ENCODE peak calls at places on chromosomes 2 and 18, in four cellular contexts. M, S, J and X are unnamed samples.

GRCh38 chr2:55361465-55362189 is 58.0 kb downstream of the CCDC88A start:
- DNase-seq in J (no peak), M (no peak), S (no peak), X (no peak)

GRCh38 chr2:139763705-139764104 is 983.5 kb upstream of the NXPH2 start:
- DNase-seq in J (no peak), S (no peak), M (no peak), X (no peak)

GRCh38 chr2:26687785-26688184 is 4.7 kb upstream of the KCNK3 start:
- DNase-seq in S (peak), J (no peak), M (no peak), X (no peak)

GRCh38 chr2:203670939-203671338 is 35.5 kb upstream of the CD28 start:
- DNase-seq in S (no peak), J (no peak), M (no peak), X (no peak)

GRCh38 chr2:65077898-65078297 is 21.7 kb downstream of the CEP68 start:
- DNase-seq in J (no peak), M (no peak), S (no peak), X (no peak)

GRCh38 chr2:121479882-121480522 is 50.7 kb upstream of the RNU4ATAC start:
- DNase-seq in S (no peak), J (no peak), M (no peak), X (no peak)

GRCh38 chr2:6139916-6140315 is 447.7 kb downstream of the SOX11 start:
- DNase-seq in J (no peak), M (no peak), S (no peak), X (no peak)

GRCh38 chr2:118851650-118852049 is 4.2 kb upstream of the EN1 start:
- DNase-seq in S (peak), M (no peak), J (no peak), X (no peak)

GRCh38 chr2:190912731-190913130 is 32.1 kb downstream of the GLS start:
- DNase-seq in M (no peak), J (peak), S (no peak), X (no peak)

GRCh38 chr2:182647499-182647787 is 68.6 kb upstream of the DNAJC10 start:
- DNase-seq in J (no peak), S (no peak), M (no peak), X (no peak)

GRCh38 chr2:62654423-62654791 is 51.1 kb upstream of the EHBP1 start:
- DNase-seq in J (peak), S (no peak), M (no peak), X (peak)

GRCh38 chr18:76487782-76488181 is 7.3 kb downstream of the ZNF516 start:
- DNase-seq in S (no peak), J (no peak), M (no peak), X (no peak)

GRCh38 chr18:55861266-55861665 is 273.3 kb upstream of the TCF4 start:
- DNase-seq in M (no peak), J (no peak), S (no peak), X (no peak)

GRCh38 chr2:180743412-180743811 is 237.0 kb upstream of the UBE2E3 start:
- DNase-seq in M (no peak), J (no peak), S (no peak), X (no peak)

GRCh38 chr2:162234620-162235462 is 8.4 kb downstream of the FAP start:
- DNase-seq in M (no peak), J (no peak), S (no peak), X (no peak)

GRCh38 chr2:55460562-55460961 is 40.9 kb upstream of the CCDC88A start:
- DNase-seq in S (no peak), J (no peak), M (no peak), X (peak)

GRCh38 chr2:215880970-215881369 is 132.4 kb downstream of the MREG start:
- DNase-seq in S (no peak), M (no peak), J (no peak), X (no peak)

GRCh38 chr2:29123584-29124349 is 8.6 kb downstream of the CLIP4 start:
- DNase-seq in J (peak), S (no peak), M (no peak), X (no peak)

GRCh38 chr2:218291934-218292699 is at the start of gene TMBIM1:
- DNase-seq in S (peak), J (no peak), M (peak), X (no peak)

GRCh38 chr2:6310186-6310909 is 555.4 kb downstream of the CMPK2 start:
- DNase-seq in J (no peak), M (no peak), S (no peak), X (no peak)

GRCh38 chr2:6177796-6178195 is 485.6 kb downstream of the SOX11 start:
- DNase-seq in J (no peak), S (no peak), M (no peak), X (no peak)

GRCh38 chr18:23835076-23835475 is 145.8 kb downstream of the LAMA3 start:
- DNase-seq in S (no peak), M (no peak), J (no peak), X (no peak)

GRCh38 chr2:49583010-49583409 is 428.7 kb upstream of the FSHR start:
- DNase-seq in J (no peak), M (no peak), S (no peak), X (no peak)

GRCh38 chr2:228747478-228747877 is 523.6 kb downstream of the PID1 start:
- DNase-seq in J (no peak), S (no peak), M (no peak), X (no peak)

GRCh38 chr2:63735263-63735662 is 106.4 kb upstream of the UGP2 start:
- DNase-seq in M (no peak), S (no peak), J (no peak), X (no peak)

GRCh38 chr2:18915227-18915626 is 325.9 kb upstream of the NT5C1B start:
- DNase-seq in J (no peak), S (no peak), M (no peak), X (no peak)

GRCh38 chr2:179861777-179862117 is 335 bp upstream of the ZNF385B start:
- DNase-seq in J (no peak), S (no peak), M (no peak), X (no peak)